ENCODE peak calls at places on chromosomes 11 and 22, in six cellular contexts. D is right lobe of liver; Y is hypothalamus; Z is stimulated activated CD4-positive, alpha-beta T cell treated with anti-CD3 and anti-CD28 coated beads, Interleukin-1b, Interleukin-23, amount 100 ng/mL, for 48 hours; L is HFF-Myc; M is pulmonary artery endothelial cell. K is an unnamed sample.

GRCh38 chr22:41485033-41485432 is 16.1 kb downstream of the ACO2 start:
- DNase-seq in D (no peak), Z (no peak), Y (no peak), M (no peak), L (no peak), K (no peak)

GRCh38 chr11:1162498-1163311 is 5.0 kb downstream of the MUC5AC start:
- DNase-seq in Z (no peak), M (no peak), Y (no peak), D (peak), L (no peak), K (no peak)

GRCh38 chr11:64233913-64234839 is at the start of gene VEGFB:
- DNase-seq in L (no peak), Y (peak), D (peak), Z (peak), M (no peak), K (no peak)

GRCh38 chr11:34512810-34513673 is 552 bp downstream of the ELF5 start:
- DNase-seq in D (peak), L (peak), M (peak), Y (peak), Z (peak), K (peak)

GRCh38 chr11:111312076-111312475 is 13.7 kb downstream of the POU2AF3 start:
- DNase-seq in Z (no peak), D (no peak), L (no peak), M (no peak), Y (no peak), K (no peak)

GRCh38 chr22:38504731-38505594 is 1.1 kb downstream of the DDX17 start:
- DNase-seq in M (no peak), L (no peak), Y (no peak), D (peak), Z (peak), K (no peak)

GRCh38 chr11:111846640-111847039 is 24.7 kb downstream of the ALG9 start:
- DNase-seq in Y (no peak), L (no peak), D (no peak), M (peak), Z (no peak), K (no peak)

GRCh38 chr22:30305519-30305905 is 16.2 kb upstream of the CASTOR1 start:
- DNase-seq in Y (peak), L (no peak), D (no peak), M (no peak), Z (peak), K (no peak)

GRCh38 chr22:23144926-23145906 is at the start of gene RAB36:
- DNase-seq in Z (peak), M (peak), L (peak), Y (peak), D (peak), K (peak)

GRCh38 chr11:72770799-72771198 is 18.6 kb upstream of the ARAP1 start:
- DNase-seq in D (no peak), M (no peak), L (no peak), Z (no peak), Y (no peak), K (no peak)

GRCh38 chr22:43474161-43475101 is 62.6 kb downstream of the MPPED1 start:
- DNase-seq in L (no peak), Z (no peak), Y (no peak), D (peak), M (no peak), K (no peak)

GRCh38 chr11:96013459-96014213 is 89.7 kb upstream of the MTMR2 start:
- DNase-seq in L (no peak), Z (peak), D (no peak), M (no peak), Y (no peak), K (no peak)

GRCh38 chr11:111627591-111627990 is 25.3 kb downstream of the SIK2 start:
- DNase-seq in Y (no peak), M (no peak), D (no peak), Z (no peak), L (no peak), K (no peak)

GRCh38 chr11:14300661-14301304 is 58.2 kb downstream of the RRAS2 start:
- DNase-seq in Z (peak), M (peak), L (peak), D (peak), Y (peak), K (peak)